ENCODE peak calls at places on chromosomes 13 and 19, in four cellular contexts. K is iris pigment epithelial cell; S is NCI-H1092 treated with DMSO at 0.1 percent for 48 hours; Z is CD8-positive, alpha-beta memory T cell. L is an unnamed sample.

GRCh38 chr13:66660013-66660804 is 569.9 kb downstream of the PCDH9 start:
- DNase-seq in K (peak), Z (no peak), S (no peak), L (peak)

GRCh38 chr13:51525567-51526165 is 58.6 kb upstream of the WDFY2 start:
- DNase-seq in Z (no peak), S (no peak), K (peak), L (no peak)

GRCh38 chr19:11338164-11338563 is 1.3 kb downstream of the RAB3D start:
- DNase-seq in S (no peak), K (no peak), Z (no peak), L (no peak)

GRCh38 chr13:46134961-46135522 is 30.2 kb upstream of the CPB2 start:
- DNase-seq in Z (no peak), K (peak), S (no peak), L (no peak)

GRCh38 chr19:43229315-43229714 is 23.9 kb upstream of the PSG4 start:
- DNase-seq in K (peak), S (no peak), Z (no peak), L (no peak)

GRCh38 chr19:55116232-55117062 is 990 bp downstream of the PPP1R12C start:
- DNase-seq in Z (peak), K (peak), S (no peak), L (no peak)

GRCh38 chr13:76225815-76226489 is 589.8 kb downstream of the LMO7 start:
- DNase-seq in K (peak), Z (no peak), S (no peak), L (no peak)

GRCh38 chr19:2253106-2254051 is 2.8 kb downstream of the JSRP1 start:
- DNase-seq in K (no peak), Z (no peak), S (peak), L (no peak)

GRCh38 chr13:37059136-37059847 is at the start of gene SUPT20H:
- DNase-seq in K (peak), S (peak), Z (peak), L (peak)

GRCh38 chr13:20221772-20222171 is 10.3 kb downstream of the GJB6 start:
- DNase-seq in S (no peak), K (no peak), Z (no peak), L (no peak)